ENCODE peak calls at places on chromosomes 2 and 18, in five cellular contexts. R, C, X, O and F are unnamed samples. For H3K4me1, the result is how much of the 10 kb centered on the place peaks cover.

GRCh38 chr2:223779877-223780276 is 57.5 kb downstream of the AP1S3 start:
- DNase-seq in R (peak), C (peak), X (no peak), O (no peak), F (no peak)

GRCh38 chr2:68824831-68825230 is 46.4 kb downstream of the BMP10 start:
- DNase-seq in R (peak), C (no peak), X (no peak), O (no peak), F (no peak)

GRCh38 chr2:169141713-169142352 is 72.5 kb downstream of the DHRS9 start:
- DNase-seq in R (peak), C (peak), X (peak), O (peak), F (no peak)

GRCh38 chr2:235698028-235698427 is 204.2 kb downstream of the AGAP1 start:
- DNase-seq in R (no peak), C (no peak), X (no peak), O (no peak), F (no peak)

GRCh38 chr18:27728659-27729058 is 448.3 kb downstream of the CDH2 start:
- DNase-seq in R (no peak), C (no peak), X (no peak), O (no peak), F (no peak)

GRCh38 chr2:96760986-96761832 is 507 bp downstream of the CNNM4 start:
- DNase-seq in R (peak), C (peak), X (peak), O (peak), F (no peak)

GRCh38 chr2:96264086-96264485 is 1.7 kb downstream of the TMEM127 start:
- DNase-seq in R (no peak), C (no peak), X (no peak), O (no peak), F (no peak)

GRCh38 chr2:161243312-161243711 is 64.9 kb upstream of the PSMD14 start:
- DNase-seq in R (no peak), C (no peak), X (no peak), O (no peak), F (no peak)

GRCh38 chr2:146623771-146624170 is 1221.1 kb upstream of the ACVR2A start:
- DNase-seq in R (peak), C (no peak), X (no peak), O (no peak), F (no peak)

GRCh38 chr2:24076849-24077534 is 866 bp upstream of the SF3B6 start:
- DNase-seq in R (peak), C (no peak), X (no peak), O (no peak), F (no peak)

GRCh38 chr2:152415231-152415642 is 80.3 kb downstream of the FMNL2 start:
- DNase-seq in R (peak), C (no peak), X (no peak), O (no peak), F (no peak)

GRCh38 chr2:241957276-241957675 is 87.7 kb downstream of the RTP5 start:
- DNase-seq in R (no peak), C (no peak), X (no peak), O (no peak), F (no peak)

GRCh38 chr2:9326975-9327374 is 96.4 kb downstream of the ITGB1BP1 start:
- DNase-seq in R (peak), C (no peak), X (no peak), O (no peak), F (no peak)

DNA sequence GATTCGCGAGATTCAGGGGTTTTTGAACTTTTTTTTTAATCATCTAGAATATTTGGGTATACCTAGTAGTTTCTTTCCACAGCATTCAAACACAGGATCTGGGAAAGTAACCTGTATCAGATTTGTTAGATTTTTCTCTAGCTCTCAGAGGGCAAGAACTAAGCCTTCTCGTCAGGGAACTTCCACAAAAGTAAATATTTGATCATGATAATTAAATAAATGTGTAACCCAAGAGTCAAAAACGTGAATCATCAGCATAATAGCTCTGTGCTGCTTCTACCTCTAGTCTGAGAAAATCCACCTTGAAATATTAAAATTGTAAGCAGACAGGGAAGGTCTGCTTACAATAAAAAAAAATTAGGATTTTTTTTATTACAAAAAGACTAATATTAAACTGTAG is 225.7 kb upstream of the SPOPL start:
- DNase-seq in R (peak), C (no peak), X (no peak), O (no peak), F (no peak)
- H3K4me1 ChIP-seq in R (under half), C (under half), X (under half), O (under half), F (under half)

GRCh38 chr2:12047761-12048160 is 301.3 kb downstream of the LPIN1 start:
- DNase-seq in R (no peak), C (no peak), X (no peak), O (no peak), F (no peak)
- H3K4me1 ChIP-seq in R (under half), C (under half), X (under half), O (under half), F (under half)

GRCh38 chr18:46411862-46412690 is 244.9 kb downstream of the LOXHD1 start:
- DNase-seq in R (no peak), C (peak), X (peak), O (peak), F (peak)

GRCh38 chr18:46414863-46415262 is 242.2 kb downstream of the LOXHD1 start:
- DNase-seq in R (no peak), C (no peak), X (no peak), O (no peak), F (no peak)

GRCh38 chr18:46411191-46411590 is 245.8 kb downstream of the LOXHD1 start:
- DNase-seq in R (no peak), C (no peak), X (no peak), O (no peak), F (no peak)

GRCh38 chr18:46413684-46414083 is 243.3 kb downstream of the LOXHD1 start:
- DNase-seq in R (no peak), C (no peak), X (no peak), O (no peak), F (no peak)

GRCh38 chr18:46412831-46413371 is 244.1 kb downstream of the LOXHD1 start:
- DNase-seq in R (no peak), C (peak), X (peak), O (peak), F (no peak)
- H3K4me1 ChIP-seq in R (under half), C (under half), X (under half), O (under half), F (half or more)

DNA sequence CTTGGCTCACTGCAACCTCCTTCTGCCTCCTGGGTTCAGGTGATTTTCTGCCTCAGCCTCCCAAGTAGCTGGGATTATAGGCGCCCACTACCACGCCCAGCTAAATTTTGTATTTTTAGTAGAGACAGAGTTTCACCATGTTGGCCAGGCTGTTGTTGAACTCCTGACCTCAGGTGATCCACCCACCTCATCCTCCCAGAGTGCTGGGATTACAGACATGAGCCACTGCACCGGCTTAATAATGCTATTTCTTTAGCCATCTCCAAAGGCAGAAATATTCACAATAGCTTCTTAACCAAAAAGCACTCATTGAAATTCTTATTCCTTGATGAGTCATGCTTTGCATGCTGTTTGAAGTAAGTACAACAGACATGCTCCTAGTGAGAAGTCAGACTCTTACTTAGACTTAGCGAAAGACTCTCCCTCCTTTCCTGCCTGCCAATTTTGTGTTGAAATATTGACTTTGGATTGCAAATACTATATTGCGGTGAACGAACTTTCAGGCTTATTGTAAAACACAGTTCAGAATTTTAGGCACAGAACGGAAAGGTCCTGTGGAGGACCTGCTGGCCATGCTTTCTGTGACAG is 4.4 kb downstream of the ACTR3 start:
- DNase-seq in R (peak), C (no peak), X (no peak), O (no peak), F (no peak)
- H3K4me1 ChIP-seq in R (half or more), C (under half), X (under half), O (under half), F (half or more)

GRCh38 chr2:71070294-71071025 is 2.0 kb downstream of the NAGK start:
- DNase-seq in R (peak), C (no peak), X (no peak), O (no peak), F (no peak)

GRCh38 chr2:71069376-71069775 is 928 bp downstream of the NAGK start:
- DNase-seq in R (peak), C (no peak), X (no peak), O (no peak), F (no peak)

GRCh38 chr2:71066856-71067255 is 1.6 kb upstream of the NAGK start:
- DNase-seq in R (no peak), C (no peak), X (no peak), O (no peak), F (no peak)

GRCh38 chr2:71067567-71068217 is 756 bp upstream of the NAGK start:
- DNase-seq in R (peak), C (no peak), X (peak), O (no peak), F (no peak)

DNA sequence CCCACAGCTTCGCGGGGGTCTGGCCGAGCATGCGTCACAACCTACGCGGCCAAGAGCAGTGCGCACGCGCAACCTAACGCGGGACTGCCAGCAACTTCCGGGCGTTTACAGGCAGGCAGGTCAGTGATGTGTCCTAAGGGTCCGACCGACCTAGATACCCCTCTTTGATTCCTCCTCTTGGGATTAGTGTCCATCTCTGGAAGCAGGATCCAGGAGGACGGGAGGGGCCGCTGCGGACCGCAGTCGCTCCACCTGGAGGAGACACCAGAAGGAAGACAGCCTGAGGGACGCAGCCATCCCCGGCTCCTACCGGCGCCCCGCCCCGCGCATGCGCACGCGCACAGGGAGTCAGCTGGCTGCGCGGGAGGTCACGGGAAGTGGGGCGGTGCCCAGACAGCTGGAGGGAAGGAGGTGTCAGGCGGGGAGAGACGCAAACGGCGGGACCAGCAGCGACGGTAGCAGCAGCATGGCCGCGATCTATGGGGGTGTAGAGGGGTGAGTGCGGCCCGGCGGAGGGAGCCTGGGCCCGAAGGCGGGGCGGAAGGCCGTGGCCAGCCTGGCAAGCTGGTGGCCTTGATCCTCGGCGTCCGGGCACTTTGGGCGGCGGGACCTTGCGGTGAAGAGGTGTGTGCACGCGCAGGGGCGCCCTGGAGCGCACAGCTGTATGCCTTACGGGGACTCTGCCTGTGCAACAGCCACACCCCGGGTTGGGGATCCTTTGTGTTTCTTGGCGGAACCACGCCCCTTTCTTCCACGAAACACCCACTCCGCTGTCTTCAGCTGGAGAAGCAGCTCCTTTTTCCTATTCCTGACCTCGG is at the start of gene NAGK:
- DNase-seq in R (peak), C (peak), X (peak), O (peak), F (peak)
- H3K4me1 ChIP-seq in R (under half), C (under half), X (under half), O (under half), F (half or more)

DNA sequence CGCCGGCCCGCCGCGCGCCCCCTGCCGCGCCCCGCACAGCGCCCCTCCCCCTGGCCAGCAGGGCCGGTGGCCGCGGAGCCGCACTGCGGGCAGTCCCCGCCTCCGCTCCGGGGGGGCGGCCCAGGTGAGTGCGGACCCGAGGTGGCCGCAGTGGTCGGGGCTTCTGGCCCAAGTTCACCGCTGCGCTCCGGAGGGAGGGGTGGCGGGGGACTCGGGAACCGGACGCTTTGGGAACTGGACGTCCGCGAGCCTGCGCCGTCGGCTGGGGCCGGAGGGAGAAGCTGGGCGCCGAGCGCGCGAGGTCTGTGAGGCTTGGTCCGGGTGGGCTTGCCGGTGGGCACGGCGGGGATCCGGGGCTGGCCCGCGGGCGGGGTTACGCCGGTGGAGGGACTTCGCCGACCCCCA is 587 bp upstream of the LDLRAD4 start:
- DNase-seq in R (no peak), C (peak), X (peak), O (no peak), F (peak)
- H3K4me1 ChIP-seq in R (under half), C (under half), X (under half), O (under half), F (half or more)

DNA sequence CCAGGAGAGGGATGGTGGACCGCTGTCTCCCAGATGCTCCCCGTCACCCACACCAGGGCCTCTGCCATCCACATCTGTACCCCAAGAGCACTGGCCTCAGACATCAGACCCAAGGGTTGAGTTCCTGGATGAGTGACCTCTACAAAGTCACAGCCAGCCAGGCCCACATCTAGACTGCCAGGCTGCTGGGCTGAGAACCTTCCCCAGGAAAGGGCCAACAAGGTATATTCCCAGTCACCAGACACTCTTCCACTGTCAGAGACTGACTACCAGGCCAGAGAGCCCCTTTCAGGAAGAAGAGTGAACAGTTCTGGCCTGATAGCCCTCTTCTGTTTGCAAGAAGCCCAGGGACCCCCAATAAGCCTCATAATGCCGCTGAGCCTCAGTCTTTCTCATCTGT is 44.3 kb downstream of the C1QL2 start:
- DNase-seq in R (no peak), C (no peak), X (no peak), O (no peak), F (no peak)
- H3K4me1 ChIP-seq in R (under half), C (under half), X (under half), O (under half), F (under half)

DNA sequence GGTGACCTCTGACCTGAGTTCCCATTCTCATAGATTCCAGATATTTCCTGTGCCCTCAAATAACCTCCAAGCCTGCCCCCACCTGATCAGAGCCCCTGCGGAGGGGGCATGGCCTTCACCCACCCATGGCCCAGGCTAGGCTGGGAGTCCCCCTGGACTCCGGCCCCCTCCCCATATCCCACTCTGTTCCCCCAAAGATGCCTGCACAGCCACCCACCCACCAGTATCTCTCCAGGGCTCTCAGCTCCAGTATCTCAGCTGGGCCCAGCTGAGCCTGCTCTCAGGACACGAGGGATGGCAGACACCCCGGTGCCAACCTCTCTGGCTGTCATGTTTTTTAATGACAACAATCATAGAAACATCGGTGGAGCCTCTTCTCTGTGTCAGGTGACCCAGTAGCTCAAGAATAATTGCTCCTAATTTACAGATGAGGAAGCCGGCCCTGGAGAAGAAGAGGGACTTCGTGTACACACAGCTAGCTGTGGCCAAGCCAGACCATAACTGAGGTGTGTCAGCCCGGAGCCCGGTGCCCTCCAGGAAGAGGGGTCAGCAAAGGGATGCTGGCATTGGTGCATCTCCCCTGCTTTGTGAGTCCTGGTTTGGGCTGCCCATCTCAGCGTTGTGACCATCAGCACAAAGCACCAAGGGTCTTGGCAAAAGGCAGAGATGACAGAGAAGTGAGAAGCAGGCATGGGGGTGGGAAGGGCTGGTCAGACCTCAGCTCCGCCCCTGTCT is 84.4 kb downstream of the SDC1 start:
- DNase-seq in R (no peak), C (no peak), X (no peak), O (no peak), F (no peak)
- H3K4me1 ChIP-seq in R (under half), C (under half), X (under half), O (under half), F (under half)